ENCODE peak calls at places on chromosomes 12 and 14, in nine cellular contexts. L, R, M, C, I, B, U, D and A are unnamed samples.

GRCh38 chr14:21852061-21852664 is 178.5 kb upstream of the OR4E1 start:
- DNase-seq in L (no peak), R (no peak), M (peak; percentile 64), C (peak; percentile 48), I (peak; percentile 3), B (peak; percentile 32), U (peak; percentile 27), D (peak; percentile 34), A (no peak)

GRCh38 chr12:49331360-49332222 is 5.4 kb downstream of the C1QL4 start:
- DNase-seq in L (peak; percentile 41), R (peak; percentile 69), M (no peak), C (peak; percentile 72), I (no peak), B (peak; percentile 72), U (peak; percentile 84), D (peak; percentile 79), A (peak; percentile 42)

GRCh38 chr12:62834971-62835547 is 99.9 kb downstream of the PPM1H start:
- DNase-seq in L (no peak), R (no peak), M (no peak), C (no peak), I (no peak), B (no peak), U (peak; percentile 58), D (peak; percentile 62), A (no peak)

GRCh38 chr12:49190317-49190716 is 1.4 kb upstream of the TUBA1A start:
- DNase-seq in L (no peak), R (no peak), M (no peak), C (no peak), I (peak; percentile 69), B (no peak), U (no peak), D (no peak), A (no peak)

GRCh38 chr14:66600416-66600815 is 92.5 kb downstream of the GPHN start:
- DNase-seq in L (no peak), R (no peak), M (no peak), C (no peak), I (no peak), B (no peak), U (peak; percentile 80), D (peak; percentile 82), A (no peak)

GRCh38 chr12:107322063-107322462 is 228.7 kb upstream of the CRY1 start:
- DNase-seq in L (no peak), R (no peak), M (peak; percentile 57), C (no peak), I (no peak), B (no peak), U (no peak), D (no peak), A (no peak)

GRCh38 chr14:73211251-73211650 is 26.1 kb upstream of the PAPLN start:
- DNase-seq in L (no peak), R (no peak), M (no peak), C (no peak), I (no peak), B (no peak), U (no peak), D (no peak), A (no peak)

GRCh38 chr14:98022541-98023520 is 1225.6 kb downstream of the VRK1 start:
- DNase-seq in L (no peak), R (no peak), M (no peak), C (no peak), I (no peak), B (no peak), U (no peak), D (no peak), A (no peak)

GRCh38 chr12:52244615-52244994 is 11.6 kb downstream of the KRT7 start:
- DNase-seq in L (no peak), R (no peak), M (no peak), C (no peak), I (no peak), B (no peak), U (no peak), D (no peak), A (no peak)

GRCh38 chr14:73255693-73256225 is 18.5 kb downstream of the PAPLN start:
- DNase-seq in L (peak; percentile 13), R (no peak), M (no peak), C (no peak), I (no peak), B (no peak), U (no peak), D (no peak), A (no peak)

GRCh38 chr14:78022059-78022458 is 148.1 kb upstream of the NRXN3 start:
- DNase-seq in L (no peak), R (no peak), M (no peak), C (peak; percentile 47), I (peak; percentile 77), B (peak; percentile 51), U (peak; percentile 49), D (peak; percentile 61), A (peak; percentile 24)

GRCh38 chr14:103867523-103867953 is 20.2 kb upstream of the PPP1R13B start:
- DNase-seq in L (no peak), R (no peak), M (no peak), C (peak; percentile 38), I (peak; percentile 29), B (peak; percentile 84), U (no peak), D (no peak), A (no peak)

GRCh38 chr14:94126419-94126677 is 3.1 kb downstream of the IFI27L2 start:
- DNase-seq in L (no peak), R (no peak), M (no peak), C (no peak), I (no peak), B (no peak), U (no peak), D (no peak), A (no peak)

GRCh38 chr14:67503331-67503730 is 14.8 kb upstream of the TMEM229B start:
- DNase-seq in L (no peak), R (no peak), M (no peak), C (no peak), I (no peak), B (no peak), U (no peak), D (no peak), A (no peak)

GRCh38 chr14:55127491-55127951 is 1.5 kb upstream of the LGALS3 start:
- DNase-seq in L (no peak), R (no peak), M (no peak), C (peak; percentile 63), I (no peak), B (no peak), U (peak; percentile 82), D (peak; percentile 92), A (no peak)

GRCh38 chr12:104719700-104720345 is 238.3 kb downstream of the SLC41A2 start:
- DNase-seq in L (no peak), R (no peak), M (no peak), C (no peak), I (no peak), B (no peak), U (no peak), D (peak; percentile 28), A (no peak)

GRCh38 chr12:51536159-51536558 is 54.9 kb upstream of the SCN8A start:
- DNase-seq in L (no peak), R (no peak), M (no peak), C (no peak), I (no peak), B (no peak), U (peak; percentile 21), D (peak; percentile 40), A (no peak)

GRCh38 chr12:131830335-131831020 is 2.3 kb downstream of the MMP17 start:
- DNase-seq in L (peak; percentile 84), R (peak; percentile 79), M (peak; percentile 22), C (peak; percentile 62), I (peak; percentile 80), B (peak; percentile 87), U (peak; percentile 85), D (peak; percentile 92), A (peak; percentile 79)